ENCODE peak calls at places on chromosomes 4 and X, in eight cellular contexts. R, D, C, B, J, T, S and Z are unnamed samples.
A peak's percentile ranks its signal among the peaks of the same experiment; 100 is the strongest.

GRCh38 chr4:169314906-169315305 is 44.1 kb upstream of the SH3RF1 start:
- DNase-seq in R (peak; percentile 81), D (no peak), J (peak; percentile 61), S (no peak), C (peak; percentile 6), B (peak; percentile 69), T (peak; percentile 3), Z (peak; percentile 96)

GRCh38 chrX:110536788-110537187 is 178.1 kb downstream of the RTL9 start:
- DNase-seq in S (no peak), J (no peak), C (no peak), T (no peak), D (no peak), B (no peak), R (no peak), Z (no peak)

GRCh38 chr4:18938343-18939109 is 917.0 kb upstream of the LCORL start:
- DNase-seq in J (no peak), C (no peak), B (no peak), R (no peak), D (no peak), S (no peak), T (no peak), Z (no peak)

GRCh38 chr4:1232661-1233621 is 16.0 kb downstream of the CTBP1 start:
- DNase-seq in C (no peak), B (peak; percentile 88), J (no peak), R (no peak), T (no peak), D (no peak), S (no peak), Z (no peak)

GRCh38 chr4:54230479-54231418 is 1.7 kb downstream of the PDGFRA start:
- DNase-seq in B (peak; percentile 85), T (no peak), S (no peak), J (no peak), C (no peak), R (no peak), D (no peak), Z (peak; percentile 37)

GRCh38 chr4:7766661-7767345 is 172.9 kb downstream of the AFAP1 start:
- DNase-seq in J (no peak), R (no peak), T (no peak), B (no peak), S (no peak), D (no peak), C (no peak), Z (no peak)

GRCh38 chrX:71128166-71128833 is 9.9 kb downstream of the MED12 start:
- DNase-seq in T (no peak), D (no peak), J (no peak), R (no peak), S (no peak), C (no peak), B (peak; percentile 2), Z (no peak)

GRCh38 chr4:41874398-41874797 is 60.8 kb upstream of the TMEM33 start:
- DNase-seq in S (no peak), B (no peak), C (no peak), R (no peak), T (no peak), D (no peak), J (no peak), Z (no peak)

GRCh38 chr4:55258152-55258863 is 87.7 kb upstream of the SRD5A3 start:
- DNase-seq in T (no peak), B (peak; percentile 19), C (no peak), D (no peak), S (no peak), R (no peak), J (no peak), Z (no peak)

GRCh38 chrX:15366507-15367352 is 17.5 kb downstream of the VEGFD start:
- DNase-seq in D (no peak), R (no peak), S (no peak), J (no peak), C (no peak), B (no peak), T (no peak), Z (no peak)

GRCh38 chr4:6105311-6105911 is 87.2 kb upstream of the C4orf50 start:
- DNase-seq in D (no peak), C (no peak), J (no peak), R (no peak), T (no peak), S (no peak), B (no peak), Z (no peak)